ENCODE peak calls at places on chromosomes 6 and 20, in five cellular contexts. F is K562, R is A549, O is HepG2, A is GM12878. Z is an unnamed sample.

GRCh38 chr20:31833130-31833930 is 12.1 kb downstream of the FOXS1 start:
- DNase-seq in R (peak; percentile 68), O (peak; percentile 74), A (no peak), F (peak; percentile 83), Z (peak; percentile 98)

GRCh38 chr6:14454467-14454763 is 336.8 kb downstream of the CD83 start:
- DNase-seq in F (peak; percentile 69), A (no peak), R (no peak), O (no peak), Z (no peak)

GRCh38 chr20:45629496-45630100 is at the start of gene WFDC10A:
- DNase-seq in R (peak; percentile 64), F (peak; percentile 55), O (peak; percentile 38), A (no peak), Z (peak; percentile 90)

GRCh38 chr6:138757131-138757530 is 16.4 kb upstream of the CCDC28A start:
- DNase-seq in A (no peak), F (no peak), R (no peak), O (no peak), Z (no peak)

GRCh38 chr6:108113557-108114519 is 39.3 kb upstream of the OSTM1 start:
- DNase-seq in R (peak; percentile 34), F (peak; percentile 65), A (no peak), O (peak; percentile 41), Z (peak; percentile 86)

GRCh38 chr20:62971211-62971949 is 18.9 kb downstream of the SLC17A9 start:
- DNase-seq in O (no peak), R (no peak), F (no peak), A (no peak), Z (no peak)

GRCh38 chr20:22106308-22106938 is 401.0 kb downstream of the PAX1 start:
- DNase-seq in A (no peak), R (peak; percentile 66), O (peak; percentile 61), F (peak; percentile 1), Z (peak; percentile 66)

GRCh38 chr6:56727097-56727845 is 84.6 kb upstream of the DST start:
- DNase-seq in F (no peak), R (no peak), O (peak; percentile 73), A (no peak), Z (peak; percentile 60)

DNA sequence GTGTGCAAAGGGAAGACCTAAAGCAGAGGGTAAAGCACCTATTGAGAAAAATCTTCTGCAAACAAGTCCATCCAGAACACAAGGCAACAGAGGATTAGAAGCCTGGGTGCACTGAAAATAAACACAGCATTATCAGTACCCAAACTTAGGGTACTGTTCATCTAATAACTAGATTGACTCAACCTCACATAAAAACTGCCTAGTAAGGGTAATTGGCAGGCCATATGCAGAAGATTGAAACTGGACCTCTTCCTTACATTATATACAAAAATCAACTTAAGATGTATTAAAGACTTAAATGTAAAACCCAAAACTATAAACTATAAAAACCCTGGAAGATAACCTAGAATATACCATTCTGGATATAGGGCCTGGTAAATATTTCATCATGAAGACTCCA is 91.2 kb upstream of the SIRPG start:
- DNase-seq in F (no peak), A (no peak), O (no peak), R (no peak), Z (no peak)
- TF ChIP-seq JUNB in F (no peak), A (no peak), O (no peak), R (no peak), Z (no peak)

GRCh38 chr20:49568491-49569151 is 684 bp upstream of the PTGIS start:
- DNase-seq in A (no peak), R (no peak), O (no peak), F (no peak), Z (peak; percentile 95)
- TF ChIP-seq REST in A (no peak), R (no peak), O (no peak), F (no peak), Z (no peak)

GRCh38 chr20:6533321-6533720 is 234.2 kb upstream of the BMP2 start:
- DNase-seq in A (no peak), O (no peak), R (no peak), F (no peak), Z (no peak)

GRCh38 chr20:6530916-6531315 is 236.6 kb upstream of the BMP2 start:
- DNase-seq in O (no peak), F (no peak), R (no peak), A (no peak), Z (no peak)

GRCh38 chr20:6530254-6530653 is 237.2 kb upstream of the BMP2 start:
- DNase-seq in R (no peak), O (no peak), F (no peak), A (no peak), Z (no peak)

GRCh38 chr20:6533828-6534388 is 233.6 kb upstream of the BMP2 start:
- DNase-seq in F (no peak), R (no peak), A (no peak), O (no peak), Z (peak; percentile 4)
- H3K4me3 ChIP-seq in F (no peak overlapping the region), R (no peak overlapping the region), A (no peak overlapping the region), O (no peak overlapping the region), Z (no peak overlapping the region)

DNA sequence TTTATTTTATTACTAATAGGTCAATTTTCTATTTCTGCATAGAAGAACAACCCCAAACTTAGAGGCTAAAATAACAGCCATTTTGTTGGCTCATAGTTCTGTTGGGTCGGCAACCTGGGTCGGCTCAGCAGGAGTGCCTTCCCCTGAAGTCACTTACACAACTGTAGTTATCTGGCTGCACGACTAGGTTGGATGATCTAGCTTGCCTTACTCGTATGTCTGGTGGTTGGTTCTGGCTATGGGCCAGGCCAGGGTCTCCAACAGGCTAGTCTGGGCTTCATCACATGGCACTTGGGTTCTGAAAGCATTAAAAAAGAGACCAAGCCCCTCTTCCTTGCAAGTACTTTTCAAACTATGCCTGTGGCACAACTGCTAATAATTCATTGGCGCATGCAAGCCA is 53.5 kb downstream of the STXBP5 start:
- DNase-seq in O (no peak), F (no peak), R (no peak), A (no peak), Z (no peak)
- TF ChIP-seq JUNB in O (no peak), F (no peak), R (no peak), A (no peak), Z (no peak)

GRCh38 chr6:43074847-43075741 is 1.0 kb upstream of the PTK7 start:
- DNase-seq in O (no peak), R (no peak), A (no peak), F (peak; percentile 38), Z (peak; percentile 45)
- TF ChIP-seq REST in O (no peak), R (no peak), A (no peak), F (no peak), Z (no peak)